ENCODE peak calls at places on chromosomes 13 and 19, in four cellular contexts. Y is HepG2, D is SK-N-SH, C is K562. X is an unnamed sample. For H3K4me1, the result is how much of the 10 kb centered on the place peaks cover.

GRCh38 chr13:84446972-84447700 is 564.9 kb upstream of the SLITRK1 start:
- DNase-seq in Y (no peak), D (no peak), C (no peak), X (no peak)

GRCh38 chr13:54928071-54928470 is 1899.5 kb downstream of the OLFM4 start:
- DNase-seq in Y (no peak), D (no peak), C (no peak), X (no peak)

GRCh38 chr19:408441-409005 is 424 bp downstream of the C2CD4C start:
- DNase-seq in Y (no peak), D (peak), C (no peak), X (no peak)

GRCh38 chr19:31372245-31372781 is 23.1 kb upstream of the TSHZ3 start:
- DNase-seq in Y (no peak), D (no peak), C (no peak), X (no peak)

GRCh38 chr13:60369242-60369641 is 27.8 kb upstream of the TDRD3 start:
- DNase-seq in Y (no peak), D (peak), C (no peak), X (no peak)

GRCh38 chr13:32428581-32429072 is 697 bp upstream of the N4BP2L1 start:
- DNase-seq in Y (no peak), D (no peak), C (no peak), X (no peak)

GRCh38 chr13:73717632-73718031 is 416.6 kb downstream of the KLF12 start:
- DNase-seq in Y (no peak), D (peak), C (no peak), X (no peak)

GRCh38 chr13:29802621-29803020 is 47.8 kb downstream of the UBL3 start:
- DNase-seq in Y (no peak), D (no peak), C (no peak), X (no peak)

GRCh38 chr19:39765091-39766076 is 13.3 kb upstream of the LEUTX start:
- DNase-seq in Y (peak), D (peak), C (peak), X (peak)

GRCh38 chr13:99022953-99023352 is 45.1 kb upstream of the DOCK9 start:
- DNase-seq in Y (no peak), D (no peak), C (no peak), X (no peak)

GRCh38 chr13:40094056-40094455 is 438.6 kb downstream of the COG6 start:
- DNase-seq in Y (no peak), D (no peak), C (no peak), X (no peak)

GRCh38 chr19:45140533-45140932 is 20.2 kb downstream of the NKPD1 start:
- DNase-seq in Y (no peak), D (no peak), C (no peak), X (no peak)

GRCh38 chr13:79792716-79793115 is 311.8 kb downstream of the NDFIP2 start:
- DNase-seq in Y (no peak), D (no peak), C (no peak), X (no peak)

GRCh38 chr13:27279506-27279905 is 8.9 kb downstream of the RASL11A start:
- DNase-seq in Y (no peak), D (no peak), C (no peak), X (no peak)

GRCh38 chr13:34412817-34413365 is 529.2 kb upstream of the NBEA start:
- DNase-seq in Y (no peak), D (no peak), C (no peak), X (no peak)

GRCh38 chr13:49443327-49443688 is 556 bp downstream of the CAB39L start:
- DNase-seq in Y (peak), D (peak), C (no peak), X (no peak)

GRCh38 chr13:110129539-110130186 is 177.3 kb downstream of the COL4A1 start:
- DNase-seq in Y (no peak), D (no peak), C (no peak), X (no peak)

GRCh38 chr13:110130431-110130830 is 176.5 kb downstream of the COL4A1 start:
- DNase-seq in Y (no peak), D (no peak), C (no peak), X (no peak)

GRCh38 chr13:110132178-110132975 is 174.6 kb downstream of the COL4A1 start:
- DNase-seq in Y (no peak), D (peak), C (no peak), X (no peak)

GRCh38 chr13:110133425-110134235 is 173.3 kb downstream of the COL4A1 start:
- DNase-seq in Y (no peak), D (no peak), C (no peak), X (no peak)

GRCh38 chr13:110131424-110131823 is 175.5 kb downstream of the COL4A1 start:
- DNase-seq in Y (no peak), D (no peak), C (no peak), X (no peak)
- H3K4me1 ChIP-seq in Y (under half), D (under half), C (under half), X (under half)

GRCh38 chr19:17292301-17293074 is 10.7 kb downstream of the ABHD8 start:
- DNase-seq in Y (peak), D (peak), C (peak), X (peak)
- TF ChIP-seq ELF1 in Y (no peak), D (no peak), C (no peak), X (no peak)

GRCh38 chr19:4473708-4474503 is 1.8 kb downstream of the HDGFL2 start:
- DNase-seq in Y (no peak), D (peak), C (no peak), X (no peak)

GRCh38 chr19:4472174-4472974 is at the start of gene HDGFL2:
- DNase-seq in Y (no peak), D (no peak), C (no peak), X (no peak)

GRCh38 chr19:4473011-4473410 is 914 bp downstream of the HDGFL2 start:
- DNase-seq in Y (no peak), D (peak), C (no peak), X (no peak)

GRCh38 chr19:4477034-4477801 is 5.1 kb downstream of the HDGFL2 start:
- DNase-seq in Y (no peak), D (no peak), C (no peak), X (no peak)

DNA sequence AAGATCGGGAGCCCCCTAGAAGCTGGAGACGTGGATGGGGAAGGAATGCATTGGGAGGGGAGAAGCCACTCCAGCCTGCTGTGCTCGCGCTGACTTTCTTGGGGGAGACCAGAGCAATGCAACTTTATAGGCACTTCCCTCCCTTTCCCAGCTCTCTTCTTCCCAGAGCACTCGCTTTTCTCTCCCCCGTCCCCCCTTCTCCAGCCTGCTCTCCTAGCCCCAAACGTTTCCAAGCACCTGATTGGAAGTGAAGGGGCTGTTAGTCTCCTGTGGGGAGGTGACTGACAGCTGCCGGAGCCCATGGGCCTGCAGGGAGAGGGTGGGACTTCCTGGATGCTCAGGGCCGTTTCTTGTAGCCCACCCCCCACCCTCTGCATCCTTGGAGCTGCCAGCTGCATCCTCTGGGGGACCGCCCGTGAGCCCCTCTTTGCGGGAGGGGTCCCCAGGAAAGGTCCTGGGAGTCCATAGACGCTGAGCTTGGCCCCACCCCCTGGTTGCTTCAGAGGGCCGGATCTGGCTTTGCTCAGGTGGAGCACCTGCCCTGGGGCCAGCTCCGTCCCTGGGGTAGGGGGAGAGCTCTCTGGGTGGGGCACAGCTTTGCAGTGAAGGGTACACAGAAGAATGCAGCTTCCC is 2.5 kb downstream of the HDGFL2 start:
- DNase-seq in Y (no peak), D (peak), C (peak), X (no peak)
- H3K4me1 ChIP-seq in Y (under half), D (under half), C (under half), X (under half)

GRCh38 chr19:23822735-23823134 is 64.0 kb upstream of the ZNF681 start:
- DNase-seq in Y (no peak), D (no peak), C (no peak), X (no peak)
- TF ChIP-seq ELF1 in Y (no peak), D (no peak), C (no peak), X (no peak)

DNA sequence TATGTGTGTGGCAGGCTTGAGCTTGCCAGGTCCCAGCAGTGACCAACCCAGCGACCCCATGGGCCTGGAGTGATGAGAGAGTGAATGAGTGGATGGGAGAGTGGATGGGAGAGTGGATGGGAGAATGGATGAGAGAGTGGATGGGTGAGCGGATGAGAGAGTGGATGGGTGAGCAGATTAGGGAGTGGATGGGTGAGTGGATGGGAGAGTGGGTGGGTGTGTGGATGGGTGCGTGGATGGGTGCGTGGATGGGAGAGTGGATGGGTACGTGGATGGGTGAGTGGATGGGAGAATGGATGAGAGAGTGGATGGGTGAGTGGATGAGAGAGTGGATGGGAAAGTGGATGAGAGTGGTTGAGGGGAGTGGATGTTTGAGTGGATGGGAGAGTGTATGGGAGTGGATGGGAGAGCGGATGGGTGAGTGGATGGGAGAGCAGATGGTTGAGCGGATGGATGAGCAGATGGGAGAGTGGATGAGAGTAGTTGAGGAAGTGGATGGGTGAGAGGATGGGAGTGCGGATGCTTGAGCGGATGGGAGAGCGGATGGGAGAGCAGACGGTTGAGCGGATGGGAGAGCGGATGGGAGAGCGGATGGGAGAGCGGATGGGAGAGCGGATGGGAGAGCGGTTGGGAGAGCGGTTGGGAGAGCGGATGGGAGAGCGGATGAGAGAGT is 10.3 kb upstream of the TEKTIP1 start:
- DNase-seq in Y (no peak), D (no peak), C (no peak), X (no peak)
- H3K4me1 ChIP-seq in Y (under half), D (under half), C (under half), X (under half)

GRCh38 chr13:74770361-74770760 is 636.2 kb upstream of the KLF12 start:
- DNase-seq in Y (no peak), D (no peak), C (no peak), X (no peak)

GRCh38 chr13:74773263-74773662 is 639.1 kb upstream of the KLF12 start:
- DNase-seq in Y (no peak), D (no peak), C (no peak), X (no peak)

GRCh38 chr13:74771964-74772363 is 637.8 kb upstream of the KLF12 start:
- DNase-seq in Y (no peak), D (no peak), C (no peak), X (no peak)

GRCh38 chr13:74778087-74778486 is 643.9 kb upstream of the KLF12 start:
- DNase-seq in Y (no peak), D (no peak), C (no peak), X (no peak)

DNA sequence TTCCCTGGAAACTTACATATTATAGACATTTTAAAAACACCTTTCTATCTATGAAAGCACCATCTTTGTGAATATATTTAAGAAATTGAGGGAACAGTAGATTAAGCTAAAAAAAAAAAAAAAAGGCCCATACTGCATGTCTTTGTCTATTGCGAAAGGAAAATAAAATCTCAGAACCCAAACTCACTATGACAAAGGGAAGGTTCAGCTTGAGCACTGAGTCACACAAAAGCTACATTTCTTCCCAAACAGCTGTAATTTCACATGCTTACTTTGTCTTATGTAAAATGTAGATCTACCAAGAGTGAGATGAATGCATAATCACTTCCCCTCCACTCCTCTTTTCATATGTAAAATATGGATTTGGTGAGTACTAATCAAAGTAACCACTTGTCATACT is 640.0 kb upstream of the KLF12 start:
- DNase-seq in Y (no peak), D (no peak), C (no peak), X (no peak)
- TF ChIP-seq ELF1 in Y (no peak), D (no peak), C (no peak), X (no peak)

DNA sequence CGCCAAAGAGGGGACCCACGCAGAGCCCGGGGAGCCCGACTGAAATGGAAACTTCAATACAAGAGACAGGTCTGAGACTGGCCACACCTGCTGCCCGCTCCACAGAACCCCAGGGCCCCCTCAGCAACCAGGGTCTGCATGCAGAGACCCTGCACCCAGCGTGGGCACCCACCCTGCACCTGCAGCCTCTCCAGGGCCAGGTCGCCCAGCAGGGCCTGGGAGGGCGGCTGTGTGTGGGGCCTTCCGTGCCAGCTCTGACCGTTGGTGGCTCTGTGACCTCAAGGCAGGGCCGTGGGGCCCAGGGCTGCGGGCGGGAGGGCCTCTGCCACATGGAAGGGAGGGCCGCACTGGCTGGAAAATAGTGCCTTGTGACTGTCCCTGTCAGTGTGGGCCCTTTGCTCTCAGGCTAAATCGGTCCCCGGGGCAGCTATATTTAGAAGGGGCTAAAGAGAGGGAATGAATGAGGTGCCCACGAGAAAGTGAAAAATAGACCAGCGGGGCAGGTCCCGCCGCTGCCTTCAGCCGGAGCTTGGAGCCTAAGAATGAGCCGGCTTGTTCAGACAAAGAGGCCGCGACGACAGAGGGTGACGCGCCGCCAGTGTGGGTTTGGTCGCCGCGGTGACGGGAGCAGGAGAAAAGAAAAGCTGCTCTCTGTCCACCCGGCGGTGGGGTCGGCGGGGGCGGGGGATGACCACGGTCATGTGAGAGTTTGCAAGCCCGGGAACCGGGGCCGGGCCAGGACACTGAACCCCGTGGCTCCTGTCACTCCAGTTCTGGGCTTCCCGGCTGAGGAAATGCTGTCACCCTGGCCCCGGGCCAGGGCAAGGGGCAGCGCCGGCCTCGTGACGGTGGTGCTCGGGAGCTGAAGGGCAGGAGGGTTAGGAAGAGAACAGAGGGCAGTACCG is 70.5 kb downstream of the GADD45B start:
- DNase-seq in Y (peak), D (no peak), C (no peak), X (no peak)
- H3K4me1 ChIP-seq in Y (half or more), D (under half), C (under half), X (half or more)